ENCODE peak calls at places on chromosomes 2 and 18, in six cellular contexts. One of them, this sample, is unnamed.

GRCh38 chr18:73147591-73147990 is 279.8 kb upstream of the NETO1 start:
- DNase-seq in Peyer's patch: no peak
- DNase-seq in IMR-90: no peak
- DNase-seq in heart left ventricle: no peak
- DNase-seq in A549: no peak
- DNase-seq in testis: no peak
- DNase-seq in this sample: no peak

GRCh38 chr2:151754253-151754897 is 20.1 kb upstream of the NEB start:
- DNase-seq in Peyer's patch: no peak
- DNase-seq in IMR-90: no peak
- DNase-seq in heart left ventricle: no peak
- DNase-seq in A549: no peak
- DNase-seq in testis: no peak
- DNase-seq in this sample: no peak

GRCh38 chr2:144477281-144477942 is 42.5 kb downstream of the ZEB2 start:
- DNase-seq in Peyer's patch: no peak
- DNase-seq in IMR-90: peak
- DNase-seq in heart left ventricle: no peak
- DNase-seq in A549: no peak
- DNase-seq in testis: no peak
- DNase-seq in this sample: no peak

GRCh38 chr2:128379021-128380005 is 60.6 kb upstream of the HS6ST1 start:
- DNase-seq in Peyer's patch: peak
- DNase-seq in IMR-90: peak
- DNase-seq in heart left ventricle: peak
- DNase-seq in A549: no peak
- DNase-seq in testis: peak
- DNase-seq in this sample: no peak

GRCh38 chr2:126220336-126220735 is 435.6 kb upstream of the GYPC start:
- DNase-seq in Peyer's patch: no peak
- DNase-seq in IMR-90: no peak
- DNase-seq in heart left ventricle: no peak
- DNase-seq in A549: peak
- DNase-seq in testis: no peak
- DNase-seq in this sample: no peak

GRCh38 chr18:60062396-60062795 is 162.6 kb downstream of the PMAIP1 start:
- DNase-seq in Peyer's patch: no peak
- DNase-seq in IMR-90: no peak
- DNase-seq in heart left ventricle: no peak
- DNase-seq in A549: no peak
- DNase-seq in testis: no peak
- DNase-seq in this sample: no peak

GRCh38 chr2:119339562-119339923 is 27.1 kb downstream of the C2orf76 start:
- DNase-seq in Peyer's patch: no peak
- DNase-seq in IMR-90: no peak
- DNase-seq in heart left ventricle: no peak
- DNase-seq in A549: no peak
- DNase-seq in testis: no peak
- DNase-seq in this sample: no peak

GRCh38 chr2:39216495-39217191 is 27.1 kb downstream of the CDKL4 start:
- DNase-seq in Peyer's patch: no peak
- DNase-seq in IMR-90: no peak
- DNase-seq in heart left ventricle: no peak
- DNase-seq in A549: no peak
- DNase-seq in testis: no peak
- DNase-seq in this sample: peak

GRCh38 chr2:65113816-65114215 is 16.1 kb downstream of the RAB1A start:
- DNase-seq in Peyer's patch: no peak
- DNase-seq in IMR-90: no peak
- DNase-seq in heart left ventricle: no peak
- DNase-seq in A549: no peak
- DNase-seq in testis: no peak
- DNase-seq in this sample: no peak

GRCh38 chr2:65545818-65546217 is 113.4 kb upstream of the SPRED2 start:
- DNase-seq in Peyer's patch: no peak
- DNase-seq in IMR-90: peak
- DNase-seq in heart left ventricle: no peak
- DNase-seq in A549: no peak
- DNase-seq in testis: no peak
- DNase-seq in this sample: no peak

DNA sequence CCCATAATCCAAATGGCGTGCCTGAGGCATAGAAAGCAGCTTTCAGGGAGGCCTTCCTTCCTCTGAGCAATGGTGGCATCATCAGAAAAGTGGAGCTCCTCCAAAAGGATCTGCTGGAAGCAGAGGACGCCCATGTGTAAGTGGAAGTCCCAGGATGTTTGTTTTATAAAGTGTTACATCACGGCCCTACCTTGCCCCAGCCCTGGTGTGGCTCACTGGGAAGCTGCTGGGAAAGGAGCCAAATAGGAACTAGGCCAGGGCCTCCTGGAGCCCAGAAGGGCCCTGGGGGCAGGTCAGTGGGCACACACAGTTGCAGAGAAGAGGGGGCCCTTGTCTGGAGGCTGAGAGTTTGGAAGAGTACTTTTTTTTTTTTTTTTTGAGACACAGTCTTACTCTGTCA is 4.2 kb upstream of the ODC1 start:
- DNase-seq in Peyer's patch: peak
- DNase-seq in IMR-90: peak
- DNase-seq in heart left ventricle: no peak
- DNase-seq in A549: peak
- DNase-seq in testis: no peak
- DNase-seq in this sample: no peak
- TF ChIP-seq POLR2A in Peyer's patch: no peak
- TF ChIP-seq POLR2A in IMR-90: no peak
- TF ChIP-seq POLR2A in heart left ventricle: no peak
- TF ChIP-seq POLR2A in A549: no peak
- TF ChIP-seq POLR2A in testis: no peak
- TF ChIP-seq POLR2A in this sample: no peak

DNA sequence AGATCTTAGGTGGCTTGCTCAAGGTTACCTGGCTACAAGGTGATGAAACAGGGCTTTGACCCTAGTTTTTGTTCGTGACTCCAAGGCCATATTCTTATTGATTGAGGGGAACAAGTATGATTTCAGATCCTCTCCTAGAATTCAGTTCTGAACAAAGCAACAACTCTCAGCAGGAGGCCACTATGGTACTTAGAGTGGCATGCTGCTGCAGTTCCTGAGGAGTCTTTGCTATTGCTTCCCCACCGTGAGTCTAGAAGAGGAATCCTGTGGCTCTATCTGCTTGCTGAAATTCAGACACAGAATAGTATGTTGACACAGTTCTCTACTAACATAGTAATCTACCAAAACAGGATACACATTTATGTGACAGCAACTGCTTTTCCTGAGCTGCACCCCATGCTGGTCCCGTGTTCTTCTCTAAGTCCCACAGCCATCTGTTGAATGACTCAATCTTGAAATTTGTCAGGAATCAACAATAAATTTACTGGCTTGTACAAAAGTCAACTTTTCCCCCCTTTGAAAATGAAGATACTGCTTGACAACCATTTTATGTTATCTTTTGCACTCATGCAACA is 4.1 kb downstream of the TGFBRAP1 start:
- DNase-seq in Peyer's patch: no peak
- DNase-seq in IMR-90: peak
- DNase-seq in heart left ventricle: no peak
- DNase-seq in A549: no peak
- DNase-seq in testis: no peak
- DNase-seq in this sample: peak
- TF ChIP-seq POLR2A in Peyer's patch: no peak
- TF ChIP-seq POLR2A in IMR-90: no peak
- TF ChIP-seq POLR2A in heart left ventricle: no peak
- TF ChIP-seq POLR2A in A549: no peak
- TF ChIP-seq POLR2A in testis: no peak
- TF ChIP-seq POLR2A in this sample: no peak

GRCh38 chr2:196233033-196233807 is 61.8 kb upstream of the STK17B start:
- DNase-seq in Peyer's patch: no peak
- DNase-seq in IMR-90: peak
- DNase-seq in heart left ventricle: peak
- DNase-seq in A549: peak
- DNase-seq in testis: no peak
- DNase-seq in this sample: no peak

GRCh38 chr2:196230460-196230859 is 59.1 kb upstream of the STK17B start:
- DNase-seq in Peyer's patch: no peak
- DNase-seq in IMR-90: no peak
- DNase-seq in heart left ventricle: no peak
- DNase-seq in A549: no peak
- DNase-seq in testis: no peak
- DNase-seq in this sample: no peak

GRCh38 chr2:196229013-196229412 is 57.6 kb upstream of the STK17B start:
- DNase-seq in Peyer's patch: no peak
- DNase-seq in IMR-90: no peak
- DNase-seq in heart left ventricle: no peak
- DNase-seq in A549: no peak
- DNase-seq in testis: no peak
- DNase-seq in this sample: no peak

GRCh38 chr2:196226058-196226747 is 54.8 kb upstream of the STK17B start:
- DNase-seq in Peyer's patch: no peak
- DNase-seq in IMR-90: no peak
- DNase-seq in heart left ventricle: no peak
- DNase-seq in A549: no peak
- DNase-seq in testis: no peak
- DNase-seq in this sample: no peak

DNA sequence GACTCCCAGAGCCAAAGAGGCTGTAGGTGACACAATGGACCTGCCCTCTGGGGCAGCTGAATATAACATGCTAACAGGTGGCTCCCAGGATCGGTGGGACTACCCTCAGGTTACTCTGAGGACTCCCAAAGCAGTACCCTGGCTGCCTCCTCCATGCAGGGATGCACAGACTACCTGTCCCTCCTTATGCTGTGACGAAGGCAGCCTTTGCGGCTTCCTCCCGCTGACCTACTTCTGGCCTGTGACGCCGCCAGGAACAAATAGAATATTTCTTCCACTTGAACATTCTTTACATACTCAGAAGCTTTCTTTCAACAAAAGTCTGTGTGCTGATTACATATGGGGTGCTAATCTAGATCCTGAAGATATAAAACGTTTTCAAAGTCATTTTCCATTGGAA is 58.7 kb upstream of the STK17B start:
- DNase-seq in Peyer's patch: no peak
- DNase-seq in IMR-90: no peak
- DNase-seq in heart left ventricle: no peak
- DNase-seq in A549: no peak
- DNase-seq in testis: no peak
- DNase-seq in this sample: no peak
- TF ChIP-seq POLR2A in Peyer's patch: peak
- TF ChIP-seq POLR2A in IMR-90: no peak
- TF ChIP-seq POLR2A in heart left ventricle: no peak
- TF ChIP-seq POLR2A in A549: no peak
- TF ChIP-seq POLR2A in testis: no peak
- TF ChIP-seq POLR2A in this sample: no peak

DNA sequence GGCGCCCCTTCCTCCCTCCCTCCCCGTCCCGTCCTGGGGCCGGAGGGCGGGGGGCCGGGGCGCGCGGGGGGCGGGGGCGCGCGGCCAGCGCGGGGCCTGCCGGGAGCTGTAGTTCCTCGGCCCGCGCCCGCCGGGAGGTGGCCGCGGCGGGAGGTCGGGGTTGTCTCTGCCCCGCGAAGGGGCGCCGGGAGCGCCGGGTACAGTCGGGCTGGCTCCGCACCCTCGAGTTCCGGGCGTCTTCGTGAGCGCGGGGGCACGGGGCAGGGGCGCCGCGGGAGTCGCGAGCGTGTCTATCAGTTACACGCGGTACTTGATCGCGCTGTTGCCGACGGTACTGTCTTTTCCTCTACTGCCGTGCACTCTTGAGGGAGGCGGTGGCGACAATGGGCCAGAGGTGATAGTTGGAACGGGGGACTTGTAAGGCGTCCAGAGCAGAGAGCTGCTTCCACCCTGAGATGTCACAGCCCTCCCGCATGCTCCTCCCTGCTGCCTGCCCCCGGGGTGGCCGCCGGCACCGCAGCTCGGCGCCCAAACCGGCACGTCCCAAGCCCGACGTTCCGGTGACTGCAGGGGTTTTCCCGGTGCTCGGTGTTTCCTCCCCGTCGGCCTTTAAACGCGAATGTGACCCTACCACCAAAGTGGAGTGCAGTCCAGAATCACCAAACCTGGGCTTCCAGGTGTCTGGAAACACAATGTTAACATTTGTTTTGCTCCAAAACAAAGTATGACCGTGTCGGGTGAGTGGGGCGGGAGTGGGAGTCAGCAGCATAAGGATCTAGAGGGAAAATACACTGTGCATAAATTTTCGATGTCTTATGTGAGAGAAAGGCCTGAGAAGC is at the start of gene PRKD3:
- DNase-seq in Peyer's patch: peak
- DNase-seq in IMR-90: peak
- DNase-seq in heart left ventricle: no peak
- DNase-seq in A549: peak
- DNase-seq in testis: peak
- DNase-seq in this sample: peak
- TF ChIP-seq POLR2A in Peyer's patch: no peak
- TF ChIP-seq POLR2A in IMR-90: no peak
- TF ChIP-seq POLR2A in heart left ventricle: no peak
- TF ChIP-seq POLR2A in A549: no peak
- TF ChIP-seq POLR2A in testis: peak
- TF ChIP-seq POLR2A in this sample: no peak

DNA sequence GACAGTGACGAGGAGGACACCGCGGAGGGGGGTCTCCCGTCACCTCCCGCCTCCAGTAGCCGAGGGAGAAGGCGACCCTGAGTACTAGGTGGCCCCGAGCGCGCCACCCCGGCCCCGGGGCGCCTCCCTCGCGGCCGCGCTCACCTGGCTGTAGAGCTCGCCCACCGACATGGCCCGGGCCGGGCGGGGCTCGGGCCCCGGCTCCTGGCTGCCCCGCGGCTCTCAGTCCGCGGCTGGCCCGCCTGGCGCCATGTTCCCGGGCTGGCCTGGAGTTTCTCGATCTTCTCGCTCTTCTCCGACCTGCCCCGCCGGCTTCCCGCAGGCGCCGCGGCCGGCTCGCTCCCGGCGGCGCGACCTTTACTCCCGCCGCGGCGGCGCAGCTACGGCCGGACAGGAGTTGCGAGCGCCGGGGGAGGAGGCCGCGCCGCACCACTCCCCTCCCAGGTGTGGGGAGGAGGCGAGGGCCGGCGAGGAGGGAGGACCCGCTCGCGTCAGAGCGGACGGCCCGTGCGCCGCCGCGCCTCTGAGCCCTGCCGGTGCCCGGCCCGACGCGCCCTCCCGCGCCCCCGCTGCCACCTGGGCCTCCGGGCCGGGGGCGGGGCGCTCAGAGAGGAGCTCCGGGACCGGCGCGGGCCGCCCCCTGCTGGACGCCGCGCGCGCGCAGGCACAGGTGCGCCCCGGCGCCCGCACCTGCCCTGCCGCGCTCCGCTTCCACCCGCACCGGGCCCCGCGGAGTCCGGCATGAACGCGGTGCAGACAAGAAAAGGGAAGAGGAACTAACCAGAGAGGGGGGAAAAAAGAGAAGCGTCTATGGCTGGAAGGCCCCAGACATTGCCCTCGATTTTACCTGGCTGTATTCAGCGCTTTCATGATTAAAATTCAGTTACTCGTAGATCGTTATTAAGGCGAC is at the start of gene MYO5B:
- DNase-seq in Peyer's patch: peak
- DNase-seq in IMR-90: no peak
- DNase-seq in heart left ventricle: peak
- DNase-seq in A549: peak
- DNase-seq in testis: peak
- DNase-seq in this sample: peak
- TF ChIP-seq POLR2A in Peyer's patch: peak
- TF ChIP-seq POLR2A in IMR-90: no peak
- TF ChIP-seq POLR2A in heart left ventricle: no peak
- TF ChIP-seq POLR2A in A549: no peak
- TF ChIP-seq POLR2A in testis: no peak
- TF ChIP-seq POLR2A in this sample: no peak

This sample was measured in erythroblast.